ENCODE peak calls at places on chromosomes 5 and 9, in six cellular contexts. Y is spleen, A is psoas muscle, N is astrocyte, M is AG09309, I is WTC11. T is an unnamed sample.

GRCh38 chr5:79745255-79745654 is 55.6 kb downstream of the CMYA5 start:
- DNase-seq in Y (no peak), A (no peak), N (no peak), M (no peak), I (no peak), T (no peak)

GRCh38 chr9:111253742-111254437 is 76.1 kb downstream of the OR2K2 start:
- DNase-seq in Y (no peak), A (no peak), N (no peak), M (no peak), I (no peak), T (no peak)

GRCh38 chr9:107274953-107275422 is 8.1 kb upstream of the RAD23B start:
- DNase-seq in Y (no peak), A (no peak), N (peak), M (peak), I (no peak), T (no peak)

GRCh38 chr5:90590-91547 is 1.1 kb upstream of the PLEKHG4B start:
- DNase-seq in Y (no peak), A (no peak), N (peak), M (no peak), I (no peak), T (peak)

GRCh38 chr9:130423272-130423671 is 21.5 kb upstream of the ASS1 start:
- DNase-seq in Y (no peak), A (no peak), N (no peak), M (no peak), I (no peak), T (no peak)

GRCh38 chr9:76687861-76688374 is 76.3 kb upstream of the PCA3 start:
- DNase-seq in Y (no peak), A (no peak), N (peak), M (peak), I (no peak), T (no peak)

GRCh38 chr9:123998970-123999621 is 12.5 kb upstream of the LHX2 start:
- DNase-seq in Y (peak), A (no peak), N (no peak), M (no peak), I (peak), T (no peak)

GRCh38 chr9:127424669-127424986 is 446 bp downstream of the ZNF79 start:
- DNase-seq in Y (no peak), A (no peak), N (no peak), M (no peak), I (no peak), T (no peak)

DNA sequence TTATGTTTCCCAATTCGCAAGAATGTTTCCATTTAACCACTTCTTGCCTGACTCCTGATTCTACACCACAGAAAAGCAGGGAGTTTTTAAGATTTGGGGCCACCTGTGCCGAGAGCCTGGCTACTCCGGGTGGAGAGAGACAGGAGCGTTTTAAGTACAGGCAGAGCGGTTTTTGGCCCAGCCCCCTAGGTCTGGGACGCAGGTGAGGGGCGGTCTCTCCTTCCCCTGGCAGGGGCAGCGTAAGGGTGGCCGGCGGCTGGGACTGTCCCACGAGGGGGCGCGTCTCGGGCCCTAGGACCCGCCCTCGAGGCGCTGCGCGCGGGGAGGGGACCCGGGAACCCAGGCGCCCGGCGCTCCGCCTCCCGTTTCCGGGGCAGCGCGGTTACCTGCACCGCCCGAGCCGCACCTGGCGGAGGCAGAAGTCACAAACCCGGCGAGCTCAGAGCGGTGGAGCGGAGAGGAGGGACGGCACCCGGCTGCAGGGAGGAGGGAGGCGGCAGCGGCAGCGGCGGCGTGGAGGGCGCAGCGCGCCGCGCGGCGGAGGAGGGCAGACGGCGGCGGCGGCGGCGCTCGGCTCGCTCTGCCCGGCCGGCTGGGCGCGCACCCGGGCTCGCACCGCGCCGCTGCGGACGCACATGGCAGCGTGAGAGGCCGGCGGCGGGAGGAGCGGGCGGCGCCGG is at the start of gene WWC1:
- DNase-seq in Y (peak), A (peak), N (no peak), M (no peak), I (peak), T (no peak)
- TF ChIP-seq CTCF in Y (no peak), A (no peak), N (no peak), M (no peak), I (no peak), T (peak)

DNA sequence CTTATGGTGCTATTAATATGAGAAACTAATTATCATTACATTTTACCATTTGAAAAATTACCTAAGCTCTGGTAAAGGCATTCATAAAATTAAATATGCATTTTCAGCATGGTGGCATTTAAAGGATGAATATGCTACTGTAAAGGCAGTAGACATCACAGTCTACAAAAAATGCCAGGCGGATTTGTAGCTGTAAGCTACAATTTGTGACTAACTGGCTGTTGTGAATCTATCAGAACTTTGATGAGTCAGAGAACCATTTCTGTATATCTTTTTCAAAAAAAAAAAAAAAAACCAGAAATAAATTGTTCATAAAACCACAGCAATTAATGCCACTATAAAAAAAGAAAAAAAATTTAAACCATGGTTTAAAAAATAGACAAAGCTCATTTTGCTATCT is 186.3 kb downstream of the NFIB start:
- DNase-seq in Y (no peak), A (no peak), N (peak), M (no peak), I (no peak), T (no peak)
- TF ChIP-seq CTCF in Y (no peak), A (no peak), N (no peak), M (no peak), I (no peak), T (no peak)

GRCh38 chr5:43227655-43228054 is 35.6 kb downstream of the NIM1K start:
- DNase-seq in Y (no peak), A (no peak), N (peak), M (peak), I (no peak), T (no peak)
- TF ChIP-seq CTCF in Y (no peak), A (no peak), N (peak), M (peak), I (peak), T (peak)

GRCh38 chr9:19918630-19919029 is 129.8 kb upstream of the SLC24A2 start:
- DNase-seq in Y (no peak), A (no peak), N (no peak), M (no peak), I (no peak), T (no peak)

GRCh38 chr9:19914044-19914443 is 125.2 kb upstream of the SLC24A2 start:
- DNase-seq in Y (no peak), A (no peak), N (no peak), M (no peak), I (no peak), T (no peak)

DNA sequence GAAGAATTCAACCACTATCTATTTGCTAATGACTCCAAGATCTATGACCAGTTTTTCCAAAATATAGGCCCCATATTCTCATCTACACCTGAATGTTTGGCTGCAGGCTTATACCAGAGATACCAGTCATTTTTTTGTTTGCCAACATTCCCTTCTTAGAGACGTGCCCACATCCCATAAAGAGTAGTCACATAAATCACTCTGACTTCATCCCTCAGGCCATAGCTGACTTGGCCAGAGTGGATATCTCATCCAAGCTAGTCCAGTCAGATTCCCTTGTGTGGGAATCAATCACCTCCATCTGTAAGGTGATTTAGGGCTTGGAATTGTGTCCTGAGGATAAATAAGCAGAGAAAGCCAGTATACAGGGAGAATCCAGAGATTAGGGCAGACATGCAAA is 124.3 kb upstream of the SLC24A2 start:
- DNase-seq in Y (no peak), A (no peak), N (no peak), M (no peak), I (no peak), T (no peak)
- TF ChIP-seq CTCF in Y (no peak), A (no peak), N (no peak), M (no peak), I (no peak), T (no peak)

GRCh38 chr5:141875795-141876627 is 2.2 kb downstream of the PCDH1 start:
- DNase-seq in Y (peak), A (no peak), N (no peak), M (no peak), I (peak), T (peak)

GRCh38 chr5:141876628-141877477 is 1.4 kb downstream of the PCDH1 start:
- DNase-seq in Y (peak), A (no peak), N (no peak), M (no peak), I (peak), T (peak)

GRCh38 chr5:141874262-141874964 is 3.8 kb downstream of the PCDH1 start:
- DNase-seq in Y (peak), A (no peak), N (no peak), M (no peak), I (no peak), T (peak)

GRCh38 chr5:141873933-141874261 is 4.3 kb downstream of the PCDH1 start:
- DNase-seq in Y (no peak), A (no peak), N (no peak), M (no peak), I (no peak), T (peak)

DNA sequence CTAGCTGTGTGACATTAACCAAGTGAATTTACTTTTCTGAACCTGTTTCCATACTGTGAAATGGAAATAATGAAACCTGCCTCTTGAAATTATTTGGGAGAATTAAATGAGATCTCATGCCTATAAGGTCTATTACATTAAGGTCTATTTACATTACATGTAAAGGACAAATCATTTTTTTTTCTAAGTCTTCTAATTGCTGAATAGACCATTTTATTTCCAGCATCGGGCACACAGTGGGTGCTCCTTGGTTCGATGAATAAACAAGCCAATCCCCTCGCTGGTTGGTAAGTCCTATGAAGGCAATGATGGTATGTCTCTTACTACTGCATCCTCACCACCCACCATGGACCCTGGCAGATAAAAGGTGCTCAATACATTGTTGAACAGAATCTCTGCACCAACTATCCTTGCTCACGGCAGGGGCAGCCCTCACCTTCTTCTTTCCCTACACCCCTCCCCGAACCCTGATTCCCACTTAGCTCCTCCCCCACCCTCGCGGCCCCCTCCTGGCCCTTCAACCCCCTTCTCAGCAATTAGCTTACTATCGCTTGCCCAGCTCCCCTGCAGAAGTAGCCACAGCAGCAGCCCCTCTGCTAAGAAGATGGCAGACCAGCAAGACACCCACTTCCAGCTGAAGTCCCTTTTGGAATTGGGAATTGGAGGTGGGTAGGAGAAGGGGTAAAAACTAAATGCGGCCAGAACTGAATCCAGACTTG is 3.0 kb downstream of the PCDH1 start:
- DNase-seq in Y (peak), A (no peak), N (no peak), M (no peak), I (no peak), T (peak)
- TF ChIP-seq CTCF in Y (no peak), A (no peak), N (no peak), M (no peak), I (no peak), T (no peak)

GRCh38 chr5:114649878-114650277 is 288.0 kb downstream of the KCNN2 start:
- DNase-seq in Y (no peak), A (no peak), N (no peak), M (no peak), I (no peak), T (no peak)
- TF ChIP-seq CTCF in Y (no peak), A (no peak), N (no peak), M (no peak), I (no peak), T (no peak)

T was measured in osteocyte.